ENCODE peak calls at places on chromosomes 3 and 15, in seven cellular contexts. K is NB4; E is sciatic nerve; I is OCI-LY7; F is memory B cell; R is sigmoid colon; V is activated CD4-positive, alpha-beta T cell treated with anti-CD3 and anti-CD28 coated beads for 48 hours. O is an unnamed sample.

GRCh38 chr3:24264748-24265158 is 229.9 kb downstream of the THRB start:
- DNase-seq in K (peak; percentile 30), E (no peak), I (peak; percentile 55), F (no peak), R (no peak), V (peak; percentile 9), O (peak; percentile 53)

GRCh38 chr15:79948095-79948695 is 22.8 kb downstream of the BCL2A1 start:
- DNase-seq in K (no peak), E (no peak), I (no peak), F (no peak), R (no peak), V (no peak), O (no peak)

GRCh38 chr15:78873796-78874761 is 1.4 kb downstream of the MORF4L1 start:
- DNase-seq in K (peak; percentile 61), E (no peak), I (peak; percentile 44), F (no peak), R (no peak), V (peak; percentile 50), O (no peak)

GRCh38 chr15:75307778-75308390 is 25.2 kb downstream of the GOLGA6D start:
- DNase-seq in K (peak; percentile 67), E (no peak), I (peak; percentile 37), F (no peak), R (peak; percentile 64), V (peak; percentile 48), O (peak; percentile 58)

GRCh38 chr3:9770276-9770812 is 597 bp upstream of the CAMK1 start:
- DNase-seq in K (no peak), E (peak; percentile 95), I (no peak), F (no peak), R (peak; percentile 97), V (no peak), O (peak; percentile 74)

GRCh38 chr3:154952538-154952937 is 127.6 kb upstream of the MME start:
- DNase-seq in K (no peak), E (no peak), I (no peak), F (no peak), R (no peak), V (no peak), O (no peak)

GRCh38 chr15:63944681-63944955 is 101.7 kb downstream of the DAPK2 start:
- DNase-seq in K (no peak), E (no peak), I (no peak), F (no peak), R (no peak), V (no peak), O (no peak)

GRCh38 chr3:113828605-113829004 is 10.0 kb upstream of the GRAMD1C start:
- DNase-seq in K (no peak), E (no peak), I (no peak), F (no peak), R (no peak), V (no peak), O (no peak)

GRCh38 chr15:90241343-90242192 is 7.6 kb downstream of the GDPGP1 start:
- DNase-seq in K (no peak), E (no peak), I (no peak), F (no peak), R (no peak), V (no peak), O (no peak)

GRCh38 chr3:172152869-172153268 is 113.5 kb downstream of the FNDC3B start:
- DNase-seq in K (no peak), E (no peak), I (no peak), F (no peak), R (no peak), V (no peak), O (no peak)

GRCh38 chr3:134378818-134379217 is 4.6 kb upstream of the AMOTL2 start:
- DNase-seq in K (no peak), E (no peak), I (no peak), F (no peak), R (peak; percentile 15), V (peak; percentile 32), O (no peak)

GRCh38 chr3:10837849-10838248 is 21.8 kb downstream of the SLC6A11 start:
- DNase-seq in K (no peak), E (no peak), I (no peak), F (no peak), R (no peak), V (no peak), O (no peak)

GRCh38 chr15:35506272-35506870 is 39.6 kb downstream of the DPH6 start:
- DNase-seq in K (no peak), E (no peak), I (no peak), F (no peak), R (no peak), V (no peak), O (peak; percentile 79)

GRCh38 chr3:4835616-4836043 is 143.6 kb upstream of the BHLHE40 start:
- DNase-seq in K (peak; percentile 49), E (no peak), I (no peak), F (no peak), R (no peak), V (peak; percentile 31), O (no peak)

GRCh38 chr3:117936159-117936558 is 1098.5 kb downstream of the IGSF11 start:
- DNase-seq in K (no peak), E (no peak), I (no peak), F (no peak), R (no peak), V (no peak), O (no peak)

GRCh38 chr3:58116161-58116955 is 94.4 kb downstream of the DNASE1L3 start:
- DNase-seq in K (peak; percentile 10), E (no peak), I (peak; percentile 15), F (peak; percentile 69), R (no peak), V (peak; percentile 31), O (no peak)

GRCh38 chr15:62605292-62605691 is 437.3 kb upstream of the TPM1 start:
- DNase-seq in K (no peak), E (no peak), I (no peak), F (no peak), R (no peak), V (no peak), O (no peak)

GRCh38 chr3:124812291-124813265 is 74.6 kb downstream of the ITGB5 start:
- DNase-seq in K (peak; percentile 33), E (peak; percentile 61), I (no peak), F (no peak), R (peak; percentile 90), V (no peak), O (peak; percentile 74)

GRCh38 chr15:60301024-60301423 is 96.8 kb downstream of the ANXA2 start:
- DNase-seq in K (no peak), E (no peak), I (peak; percentile 8), F (no peak), R (no peak), V (no peak), O (no peak)

GRCh38 chr3:175065492-175065891 is 206.4 kb downstream of the NAALADL2 start:
- DNase-seq in K (no peak), E (no peak), I (no peak), F (no peak), R (no peak), V (no peak), O (no peak)

GRCh38 chr3:126342211-126342610 is 15.0 kb downstream of the KLF15 start:
- DNase-seq in K (no peak), E (peak; percentile 50), I (no peak), F (no peak), R (no peak), V (no peak), O (no peak)

GRCh38 chr3:148528024-148528423 is 169.7 kb upstream of the AGTR1 start:
- DNase-seq in K (no peak), E (no peak), I (no peak), F (no peak), R (no peak), V (no peak), O (no peak)

GRCh38 chr15:29538110-29538509 is 268.5 kb upstream of the NSMCE3 start:
- DNase-seq in K (no peak), E (no peak), I (no peak), F (no peak), R (no peak), V (no peak), O (no peak)

GRCh38 chr3:119044593-119044992 is 9.9 kb upstream of the IGSF11 start:
- DNase-seq in K (no peak), E (no peak), I (no peak), F (no peak), R (no peak), V (no peak), O (no peak)

GRCh38 chr3:162328649-162329048 is 832.0 kb downstream of the OTOL1 start:
- DNase-seq in K (no peak), E (no peak), I (no peak), F (no peak), R (no peak), V (no peak), O (no peak)

GRCh38 chr15:64634576-64635485 is 140.6 kb downstream of the RBPMS2 start:
- DNase-seq in K (no peak), E (no peak), I (no peak), F (no peak), R (no peak), V (peak; percentile 39), O (peak; percentile 72)